ENCODE peak calls at places on chromosomes 16 and 17, in four cellular contexts. S is mesendoderm, Q is MM.1S, U is endothelial cell of umbilical vein. K is an unnamed sample.

GRCh38 chr17:16568541-16569357 is at the start of gene ZNF287:
- DNase-seq in S (peak; percentile 92), Q (no peak), U (peak; percentile 86), K (peak; percentile 98)

GRCh38 chr17:49779730-49780220 is 8.7 kb upstream of the KAT7 start:
- DNase-seq in S (peak; percentile 18), Q (peak; percentile 36), U (peak; percentile 79), K (peak; percentile 72)

GRCh38 chr17:49277638-49278037 is 47.1 kb upstream of the PHOSPHO1 start:
- DNase-seq in Q (no peak), U (no peak), S (no peak), K (no peak)

GRCh38 chr17:56653877-56654276 is 60.4 kb downstream of the NOG start:
- DNase-seq in Q (peak; percentile 85), S (peak; percentile 78), U (peak; percentile 33), K (peak; percentile 73)

GRCh38 chr17:62741290-62741689 is 66.8 kb downstream of the MARCHF10 start:
- DNase-seq in S (no peak), Q (no peak), U (no peak), K (no peak)

GRCh38 chr17:9360610-9361571 is 214.7 kb downstream of the STX8 start:
- DNase-seq in U (no peak), Q (no peak), S (peak; percentile 45), K (peak; percentile 94)

GRCh38 chr16:28096974-28097373 is 33.5 kb upstream of the GSG1L start:
- DNase-seq in U (no peak), Q (no peak), S (no peak), K (no peak)

GRCh38 chr16:54454616-54455015 is 168.0 kb upstream of the IRX3 start:
- DNase-seq in Q (no peak), U (no peak), S (no peak), K (no peak)

GRCh38 chr16:87096746-87097145 is 220.4 kb downstream of the C16orf95 start:
- DNase-seq in U (no peak), S (no peak), Q (no peak), K (no peak)

GRCh38 chr17:76351526-76352071 is 2.1 kb downstream of the PRPSAP1 start:
- DNase-seq in S (no peak), Q (no peak), U (peak; percentile 52), K (no peak)

GRCh38 chr17:3747805-3748204 is 24.1 kb downstream of the HASPIN start:
- DNase-seq in U (no peak), S (no peak), Q (no peak), K (no peak)

GRCh38 chr17:73819440-73820395 is 175.5 kb upstream of the SDK2 start:
- DNase-seq in S (no peak), U (no peak), Q (no peak), K (no peak)

GRCh38 chr16:85428899-85429775 is 184.0 kb upstream of the GSE1 start:
- DNase-seq in Q (no peak), U (no peak), S (no peak), K (no peak)

GRCh38 chr16:27880312-27880711 is 183.2 kb downstream of the GSG1L start:
- DNase-seq in S (no peak), Q (no peak), U (no peak), K (no peak)

GRCh38 chr16:4586297-4586696 is 28.4 kb downstream of the UBALD1 start:
- DNase-seq in S (no peak), U (no peak), Q (no peak), K (no peak)

GRCh38 chr16:56241596-56241995 is 50.3 kb downstream of the GNAO1 start:
- DNase-seq in S (no peak), Q (no peak), U (no peak), K (peak; percentile 55)

GRCh38 chr17:80187090-80187489 is 17.3 kb downstream of the CARD14 start:
- DNase-seq in U (no peak), Q (no peak), S (no peak), K (no peak)

DNA sequence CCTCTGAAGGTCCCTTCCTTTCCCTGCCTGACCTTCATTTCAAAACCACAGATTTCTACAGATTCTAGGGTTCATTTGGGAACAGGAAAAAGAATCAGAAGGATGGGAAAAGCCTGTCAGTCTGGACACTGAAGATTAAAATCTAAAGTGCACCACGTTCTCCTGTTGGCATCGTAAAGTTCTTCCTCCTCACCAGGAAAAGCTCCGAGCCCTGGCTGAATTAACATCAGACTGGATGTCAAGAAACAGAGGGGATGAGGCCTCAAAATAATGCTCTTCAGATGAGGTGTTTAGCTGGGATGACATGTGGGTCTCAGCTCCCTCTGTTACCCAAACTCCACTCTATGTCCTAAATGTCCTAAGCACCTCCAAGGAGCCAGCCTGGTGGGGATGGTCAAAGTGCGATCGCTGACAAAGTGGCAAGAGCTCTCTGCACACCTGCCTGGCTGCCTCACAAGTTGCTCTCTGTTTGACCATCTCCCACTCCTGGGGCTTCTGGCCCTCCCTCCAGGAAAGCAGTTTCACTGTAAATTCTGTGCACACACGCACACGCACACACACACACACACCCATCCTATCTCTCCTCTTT is 1.9 kb downstream of the PITPNA start:
- DNase-seq in Q (no peak), S (no peak), U (peak; percentile 29), K (no peak)
- H3K9ac ChIP-seq in Q (no peak overlapping the region), S (no peak overlapping the region), U (peak overlapping the region; percentile 69), K (peak overlapping the region; percentile 90)

GRCh38 chr17:57839571-57839923 is 10.3 kb downstream of the MRPS23 start:
- DNase-seq in Q (no peak), S (no peak), U (no peak), K (no peak)

GRCh38 chr17:57838453-57838852 is 11.4 kb downstream of the MRPS23 start:
- DNase-seq in U (no peak), Q (no peak), S (no peak), K (no peak)

GRCh38 chr17:57838857-57839570 is 10.8 kb downstream of the MRPS23 start:
- DNase-seq in S (no peak), U (no peak), Q (no peak), K (no peak)

DNA sequence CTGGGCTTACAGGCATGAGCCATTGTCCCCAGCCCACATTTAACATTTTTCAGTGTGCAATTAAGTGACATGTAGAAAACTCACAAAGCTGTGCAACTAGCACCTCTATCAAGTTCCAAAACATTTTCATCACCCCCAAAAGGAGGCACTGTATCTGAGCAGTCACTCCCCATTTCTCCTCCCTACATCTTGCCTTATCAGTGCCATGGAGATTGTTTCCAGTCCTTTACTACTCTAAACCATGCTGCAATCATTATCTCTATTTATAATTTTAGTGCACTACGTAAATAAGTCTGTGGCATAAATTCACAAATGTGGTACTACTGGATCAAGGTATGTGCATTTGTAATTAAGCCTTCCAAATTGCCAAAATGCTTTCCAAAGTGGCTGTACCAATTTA is 7.6 kb downstream of the MRPS23 start:
- DNase-seq in Q (no peak), S (no peak), U (no peak), K (no peak)
- H3K4me1 ChIP-seq in Q (no peaks in the 10 kb centered on the region), S (no peaks in the 10 kb centered on the region), U (no peaks in the 10 kb centered on the region), K (peaks cover 8% of the 10 kb centered on the region)

DNA sequence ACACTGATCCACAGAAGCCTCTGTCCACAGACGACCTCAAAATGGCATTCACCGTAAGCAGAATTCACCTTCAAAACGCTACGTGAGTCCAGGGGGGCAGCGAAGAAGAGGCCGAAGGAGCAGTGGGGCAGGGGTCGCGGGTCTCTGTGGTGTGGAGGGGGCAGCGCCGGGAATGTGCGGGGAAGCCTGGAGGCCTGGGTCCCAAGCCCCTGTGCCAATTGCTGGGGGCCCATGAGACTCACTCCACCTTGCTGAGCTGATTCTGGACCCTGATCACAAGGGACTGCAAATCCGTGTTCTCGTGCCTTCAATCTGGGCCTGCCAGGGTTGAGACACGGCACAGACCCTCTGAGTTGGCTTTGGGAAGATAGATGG is 43.3 kb upstream of the SMPD3 start:
- DNase-seq in S (no peak), Q (no peak), U (no peak), K (no peak)
- H3K4me3 ChIP-seq in S (no peak overlapping the region), Q (no peak overlapping the region), U (no peak overlapping the region), K (no peak overlapping the region)

GRCh38 chr17:43598359-43599045 is 52.4 kb upstream of the ETV4 start:
- DNase-seq in U (peak; percentile 55), S (no peak), Q (no peak), K (no peak)

GRCh38 chr17:43597624-43598358 is 51.7 kb upstream of the ETV4 start:
- DNase-seq in S (no peak), Q (no peak), U (no peak), K (no peak)

GRCh38 chr17:43591750-43592562 is 45.8 kb upstream of the ETV4 start:
- DNase-seq in S (peak; percentile 86), U (peak; percentile 94), Q (no peak), K (peak; percentile 87)

GRCh38 chr17:43599046-43599395 is 52.9 kb upstream of the ETV4 start:
- DNase-seq in U (no peak), S (peak; percentile 26), Q (no peak), K (no peak)

GRCh38 chr17:43595466-43595865 is 49.3 kb upstream of the ETV4 start:
- DNase-seq in Q (no peak), U (no peak), S (peak; percentile 25), K (no peak)
- H3K9ac ChIP-seq in Q (no peak overlapping the region), U (no peak overlapping the region), S (no peak overlapping the region), K (no peak overlapping the region)

GRCh38 chr17:78325076-78325712 is 34.7 kb downstream of the SOCS3 start:
- DNase-seq in S (peak; percentile 62), U (peak; percentile 57), Q (no peak), K (peak; percentile 77)

GRCh38 chr17:78330570-78331224 is 29.2 kb downstream of the SOCS3 start:
- DNase-seq in U (no peak), S (no peak), Q (no peak), K (no peak)

GRCh38 chr17:78329263-78330059 is 30.4 kb downstream of the SOCS3 start:
- DNase-seq in Q (no peak), U (no peak), S (no peak), K (peak; percentile 73)

GRCh38 chr17:78324391-78325075 is 35.3 kb downstream of the SOCS3 start:
- DNase-seq in S (peak; percentile 71), Q (no peak), U (peak; percentile 97), K (peak; percentile 88)

DNA sequence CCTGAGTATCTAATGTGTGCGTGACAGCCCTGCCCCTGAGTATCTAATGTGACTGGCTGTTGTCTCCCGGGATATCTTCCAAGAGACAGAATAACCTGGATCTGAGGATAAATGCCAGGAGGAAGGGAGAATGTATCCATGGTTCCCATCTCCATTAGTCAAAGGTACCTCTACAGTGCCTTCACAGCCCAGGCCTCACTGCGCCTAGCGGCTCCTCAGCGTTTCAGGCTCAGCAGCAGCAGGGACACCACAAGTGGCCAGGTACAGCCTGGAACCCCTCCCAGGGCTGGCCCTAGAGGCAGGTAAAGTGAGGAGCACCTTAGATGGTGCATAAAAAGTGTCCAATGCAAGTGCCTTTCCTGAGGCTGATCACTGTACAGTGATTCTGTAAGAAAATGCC is 32.0 kb downstream of the SOCS3 start:
- DNase-seq in U (no peak), S (no peak), Q (no peak), K (no peak)
- H3K4me1 ChIP-seq in U (peaks cover 31% of the 10 kb centered on the region), S (peaks cover 9% of the 10 kb centered on the region), Q (no peaks in the 10 kb centered on the region), K (peaks cover 65% of the 10 kb centered on the region)

GRCh38 chr17:77509089-77509488 is 368.3 kb downstream of the SEC14L1 start:
- DNase-seq in Q (no peak), U (no peak), S (no peak), K (no peak)
- H3K4me3 ChIP-seq in Q (no peak overlapping the region), U (no peak overlapping the region), S (no peak overlapping the region), K (no peak overlapping the region)